ENCODE peak calls at places on chromosomes 1 and 21, in five cellular contexts. C is HCT116, X is GM12878, I is K562, H is HepG2. Z is an unnamed sample.

GRCh38 chr1:3474421-3474820 is 20.0 kb downstream of the ARHGEF16 start:
- DNase-seq in C (no peak), X (no peak), I (no peak), H (no peak), Z (no peak)

GRCh38 chr1:180636138-180636537 is 4.3 kb downstream of the XPR1 start:
- DNase-seq in C (no peak), X (no peak), I (no peak), H (no peak), Z (peak)

GRCh38 chr1:151693057-151693651 is 23.4 kb downstream of the CELF3 start:
- DNase-seq in C (peak), X (no peak), I (no peak), H (peak), Z (peak)

GRCh38 chr1:220910021-220910420 is 30.8 kb downstream of the HLX start:
- DNase-seq in C (no peak), X (no peak), I (no peak), H (no peak), Z (no peak)

GRCh38 chr1:39646232-39647081 is 7.0 kb upstream of the HEYL start:
- DNase-seq in C (no peak), X (no peak), I (peak), H (no peak), Z (peak)

GRCh38 chr1:171869097-171869496 is 27.8 kb downstream of the DNM3 start:
- DNase-seq in C (no peak), X (no peak), I (no peak), H (no peak), Z (no peak)

GRCh38 chr1:230713915-230714764 is at the start of gene AGT:
- DNase-seq in C (no peak), X (no peak), I (no peak), H (peak), Z (no peak)

GRCh38 chr1:23736437-23737134 is 6.7 kb upstream of the ELOA start:
- DNase-seq in C (no peak), X (no peak), I (no peak), H (no peak), Z (no peak)

GRCh38 chr1:170586321-170586855 is 54.4 kb downstream of the GORAB start:
- DNase-seq in C (no peak), X (no peak), I (no peak), H (no peak), Z (peak)

GRCh38 chr1:24901791-24902470 is 28.1 kb downstream of the RUNX3 start:
- DNase-seq in C (no peak), X (no peak), I (no peak), H (no peak), Z (no peak)

GRCh38 chr1:5645929-5646328 is 346.3 kb downstream of the NPHP4 start:
- DNase-seq in C (no peak), X (no peak), I (no peak), H (no peak), Z (no peak)

GRCh38 chr1:214439352-214440119 is 111.9 kb downstream of the PTPN14 start:
- DNase-seq in C (peak), X (peak), I (no peak), H (peak), Z (peak)

GRCh38 chr1:209490013-209490412 is 93.5 kb upstream of the CAMK1G start:
- DNase-seq in C (no peak), X (no peak), I (no peak), H (no peak), Z (peak)

GRCh38 chr1:75796376-75797272 is at the start of gene MSH4:
- DNase-seq in C (no peak), X (no peak), I (peak), H (peak), Z (peak)

GRCh38 chr1:184684285-184685077 is 70.2 kb downstream of the EDEM3 start:
- DNase-seq in C (no peak), X (no peak), I (no peak), H (no peak), Z (no peak)

DNA sequence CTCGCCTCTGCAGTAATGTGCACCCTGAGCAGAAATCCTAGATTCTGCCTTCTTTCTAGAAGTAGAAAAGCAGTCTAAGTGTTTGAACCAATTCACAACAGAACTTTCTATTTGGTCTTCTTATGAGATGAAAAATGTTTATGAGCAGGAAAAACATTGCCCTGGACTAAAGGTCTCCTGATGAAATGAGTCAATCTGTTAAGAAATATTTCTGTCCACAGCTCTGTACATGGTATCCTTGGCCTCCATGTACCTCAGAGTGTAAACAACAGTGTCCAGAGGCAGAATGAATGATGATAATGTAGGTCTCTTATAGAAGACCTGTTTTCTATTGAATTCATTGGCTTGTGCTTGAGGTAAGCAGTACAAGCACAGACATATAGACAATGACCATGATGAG is 6.2 kb upstream of the APCS start:
- DNase-seq in C (no peak), X (no peak), I (no peak), H (no peak), Z (no peak)
- TF ChIP-seq REST in C (no peak), X (no peak), I (no peak), H (no peak), Z (no peak)

DNA sequence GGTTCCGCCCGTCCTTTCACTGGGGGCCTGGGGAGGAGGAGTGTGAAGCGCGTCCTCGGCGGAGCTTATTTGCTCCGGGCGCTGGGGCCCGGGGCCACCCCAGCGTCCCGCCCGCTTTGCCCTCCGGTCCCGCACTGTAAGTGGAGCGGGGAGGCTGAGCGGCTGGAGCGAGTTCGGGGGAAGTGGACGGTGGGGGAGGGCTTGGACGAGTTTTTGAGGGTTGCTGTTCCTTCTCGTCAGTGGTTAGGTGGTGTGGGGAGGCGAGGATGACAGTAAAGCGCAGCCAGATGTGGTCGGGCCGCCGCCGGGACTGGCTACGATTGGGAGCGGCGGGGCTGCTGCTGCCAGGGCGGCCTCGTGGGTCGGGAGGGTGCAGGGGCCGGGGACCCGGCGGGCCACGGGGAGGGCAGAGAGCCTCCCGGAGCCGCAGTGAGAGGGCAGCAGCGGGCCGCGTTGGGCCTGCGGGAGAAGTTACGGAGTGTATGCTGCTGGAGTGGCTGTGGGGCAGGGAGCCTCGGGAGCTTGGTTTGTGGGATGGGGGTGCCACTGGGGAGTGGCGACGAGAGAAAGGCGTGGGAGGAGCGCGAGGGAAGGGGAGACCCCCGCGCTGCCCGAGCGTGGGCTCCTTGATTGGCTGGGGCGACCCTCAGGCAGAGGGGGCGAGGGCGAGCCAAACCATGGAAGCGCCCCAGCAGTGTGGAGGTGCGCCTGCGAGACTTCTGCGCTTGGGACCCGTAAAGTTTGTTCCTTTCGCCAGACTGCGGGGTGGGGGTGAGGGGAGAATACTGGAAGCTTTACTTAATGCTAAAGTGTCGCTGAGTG is 2.1 kb downstream of the ADGRL2 start:
- DNase-seq in C (no peak), X (no peak), I (no peak), H (no peak), Z (peak)
- TF ChIP-seq EZH2 in C (no peak), X (no peak), I (no peak), H (no peak), Z (no peak)

DNA sequence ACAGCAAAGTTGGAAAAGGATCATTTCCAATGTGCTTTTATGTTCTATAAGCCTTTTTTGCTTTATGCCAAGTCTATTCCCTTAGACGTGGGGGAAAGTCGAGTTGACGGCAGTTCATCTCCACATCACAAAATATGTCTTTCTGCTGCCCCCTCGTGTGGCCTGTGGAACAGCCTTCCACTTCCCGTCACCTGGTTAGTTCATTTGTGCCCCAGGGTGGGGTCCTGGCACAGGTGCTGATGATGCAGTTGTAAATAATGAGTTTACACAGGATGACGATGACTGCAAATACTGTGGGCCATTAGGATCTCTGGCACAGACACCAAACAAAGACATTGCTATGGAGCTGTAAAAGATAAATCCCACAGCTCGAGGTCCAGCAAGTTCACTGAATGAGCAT is 10.0 kb upstream of the OTUD3 start:
- DNase-seq in C (no peak), X (no peak), I (no peak), H (peak), Z (no peak)
- TF ChIP-seq REST in C (no peak), X (no peak), I (no peak), H (no peak), Z (no peak)

GRCh38 chr1:114153051-114153620 is 533 bp downstream of the SYT6 start:
- DNase-seq in C (no peak), X (no peak), I (no peak), H (no peak), Z (peak)

GRCh38 chr1:114154963-114155322 is 1.3 kb upstream of the SYT6 start:
- DNase-seq in C (no peak), X (no peak), I (no peak), H (no peak), Z (peak)

GRCh38 chr1:114155756-114156155 is 2.1 kb upstream of the SYT6 start:
- DNase-seq in C (no peak), X (no peak), I (no peak), H (no peak), Z (no peak)

GRCh38 chr1:114153621-114154145 is at the start of gene SYT6:
- DNase-seq in C (no peak), X (no peak), I (no peak), H (no peak), Z (peak)

GRCh38 chr1:114154146-114154962 is 685 bp upstream of the SYT6 start:
- DNase-seq in C (no peak), X (no peak), I (peak), H (no peak), Z (peak)
- TF ChIP-seq EZH2 in C (no peak), X (no peak), I (no peak), H (no peak), Z (no peak)

DNA sequence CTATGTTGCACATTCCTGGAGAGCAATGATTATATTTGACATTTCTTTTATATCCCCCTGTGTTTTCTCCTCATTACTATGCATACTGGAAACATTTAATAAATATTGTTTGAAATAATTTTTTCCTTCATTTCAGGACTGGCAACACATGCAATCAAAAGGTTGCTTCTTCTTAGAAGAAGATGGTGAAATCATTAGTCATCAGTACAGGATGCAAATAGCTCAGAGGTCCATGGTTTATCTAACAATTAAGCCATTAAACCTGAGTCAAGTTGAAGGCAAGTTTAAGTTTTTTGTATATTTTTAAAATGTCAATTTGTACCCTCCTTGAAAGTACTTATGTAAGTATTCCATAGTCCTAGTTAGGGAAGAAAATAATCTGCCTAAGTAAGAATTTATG is 22.5 kb downstream of the EFCAB7 start:
- DNase-seq in C (no peak), X (no peak), I (no peak), H (no peak), Z (no peak)
- TF ChIP-seq REST in C (no peak), X (no peak), I (no peak), H (no peak), Z (no peak)

GRCh38 chr1:95117207-95118018 is at the start of gene TLCD4:
- DNase-seq in C (peak), X (no peak), I (peak), H (peak), Z (peak)
- TF ChIP-seq EZH2 in C (no peak), X (no peak), I (no peak), H (no peak), Z (no peak)

GRCh38 chr21:16419188-16419874 is 689.5 kb downstream of the USP25 start:
- DNase-seq in C (no peak), X (no peak), I (no peak), H (peak), Z (peak)
- TF ChIP-seq REST in C (no peak), X (no peak), I (no peak), H (no peak), Z (no peak)